ENCODE peak calls at places on chromosomes 1 and 21, in four cellular contexts. A is hepatic stellate cell, N is left ventricle myocardium superior, R is A172. E is an unnamed sample.
A peak's percentile ranks its signal among the peaks of the same experiment; 100 is the strongest.

GRCh38 chr1:247182994-247183393 is 11.2 kb upstream of the ZNF124 start:
- DNase-seq in A (no peak), N (no peak), R (no peak), E (no peak)

GRCh38 chr1:42333662-42334239 is 1.3 kb downstream of the FOXJ3 start:
- DNase-seq in A (no peak), N (no peak), R (no peak), E (no peak)

GRCh38 chr1:90713741-90714509 is 3.2 kb downstream of the BARHL2 start:
- DNase-seq in A (no peak), N (no peak), R (no peak), E (no peak)

GRCh38 chr1:37415611-37416244 is 58.7 kb upstream of the ZC3H12A start:
- DNase-seq in A (no peak), N (no peak), R (no peak), E (no peak)

GRCh38 chr1:46183119-46183842 is 7.0 kb upstream of the P3R3URF start:
- DNase-seq in A (peak; percentile 93), N (peak; percentile 69), R (peak; percentile 99), E (peak; percentile 97)

GRCh38 chr1:180899262-180899661 is 13.4 kb upstream of the KIAA1614 start:
- DNase-seq in A (no peak), N (no peak), R (no peak), E (no peak)

GRCh38 chr1:67723620-67724019 is 38.6 kb downstream of the GADD45A start:
- DNase-seq in A (no peak), N (no peak), R (peak; percentile 81), E (no peak)

GRCh38 chr1:209406111-209406654 is 177.3 kb upstream of the CAMK1G start:
- DNase-seq in A (no peak), N (no peak), R (no peak), E (no peak)

GRCh38 chr1:167706363-167706762 is 15.4 kb upstream of the MPZL1 start:
- DNase-seq in A (no peak), N (no peak), R (no peak), E (no peak)

GRCh38 chr1:32241011-32241763 is 5.8 kb upstream of the FAM167B start:
- DNase-seq in A (peak; percentile 67), N (peak; percentile 77), R (no peak), E (peak; percentile 77)

GRCh38 chr21:25626752-25627151 is 12.3 kb upstream of the JAM2 start:
- DNase-seq in A (no peak), N (peak; percentile 40), R (no peak), E (no peak)

GRCh38 chr1:1426961-1427934 is 6.2 kb upstream of the ANKRD65 start:
- DNase-seq in A (peak; percentile 57), N (no peak), R (no peak), E (peak; percentile 96)

GRCh38 chr1:229059671-229060079 is 211.2 kb upstream of the RAB4A start:
- DNase-seq in A (no peak), N (peak; percentile 69), R (peak; percentile 13), E (no peak)

GRCh38 chr1:237814319-237814924 is 76.3 kb downstream of the ZP4 start:
- DNase-seq in A (no peak), N (no peak), R (peak; percentile 27), E (no peak)

GRCh38 chr1:183992424-183992823 is 45.1 kb downstream of the COLGALT2 start:
- DNase-seq in A (no peak), N (no peak), R (no peak), E (no peak)

GRCh38 chr1:202622388-202622787 is 87.9 kb downstream of the SYT2 start:
- DNase-seq in A (no peak), N (no peak), R (no peak), E (no peak)

GRCh38 chr1:224430511-224431113 is 4.0 kb downstream of the WDR26 start:
- DNase-seq in A (peak; percentile 55), N (no peak), R (peak; percentile 71), E (peak; percentile 30)

GRCh38 chr1:221254813-221255212 is 375.6 kb downstream of the HLX start:
- DNase-seq in A (no peak), N (no peak), R (no peak), E (no peak)

GRCh38 chr1:175338447-175339135 is 146.0 kb upstream of the KIAA0040 start:
- DNase-seq in A (no peak), N (peak; percentile 34), R (no peak), E (no peak)

GRCh38 chr1:201307239-201307638 is 23.9 kb downstream of the PKP1 start:
- DNase-seq in A (no peak), N (no peak), R (peak; percentile 53), E (no peak)

GRCh38 chr1:162147760-162148159 is 78.3 kb downstream of the NOS1AP start:
- DNase-seq in A (no peak), N (no peak), R (no peak), E (no peak)

GRCh38 chr1:229238674-229239415 is 32.1 kb upstream of the RAB4A start:
- DNase-seq in A (no peak), N (no peak), R (no peak), E (no peak)

GRCh38 chr1:165217958-165218357 is 138.6 kb downstream of the LMX1A start:
- DNase-seq in A (no peak), N (no peak), R (no peak), E (no peak)

GRCh38 chr1:51331206-51332100 is 1.1 kb upstream of the TTC39A start:
- DNase-seq in A (peak; percentile 89), N (no peak), R (peak; percentile 68), E (peak; percentile 29)

E was measured in DMS153.